ENCODE peak calls at places on chromosomes 1 and 21, in five cellular contexts. U is NCI-H1930; W is T-helper 2 cell treated with Interferon-gamma antibody and Interleukin-4, amounts not matched to agents 5 μg/mL and 100 μg/mL, for 36 hours; O is mucosa of gallbladder; T is CD8-positive, alpha-beta T cell. Z is an unnamed sample.
A peak's percentile ranks its signal among the peaks of the same experiment; 100 is the strongest.

GRCh38 chr1:221620437-221621384 is 121.2 kb downstream of the DUSP10 start:
- DNase-seq in U (no peak), W (no peak), O (peak; percentile 43), T (no peak), Z (no peak)

GRCh38 chr1:203625623-203626189 is 926 bp upstream of the ATP2B4 start:
- DNase-seq in U (no peak), W (peak; percentile 72), O (peak; percentile 51), T (peak; percentile 74), Z (peak; percentile 42)

GRCh38 chr1:56506314-56506743 is 73.0 kb downstream of the PLPP3 start:
- DNase-seq in U (no peak), W (no peak), O (peak; percentile 29), T (no peak), Z (no peak)

GRCh38 chr1:31161571-31161970 is 78.1 kb downstream of the NKAIN1 start:
- DNase-seq in U (no peak), W (no peak), O (no peak), T (no peak), Z (no peak)

GRCh38 chr1:170932236-170932635 is 3.1 kb upstream of the MROH9 start:
- DNase-seq in U (no peak), W (no peak), O (no peak), T (no peak), Z (no peak)

GRCh38 chr1:10107985-10108663 is 75.4 kb downstream of the UBE4B start:
- DNase-seq in U (no peak), W (no peak), O (no peak), T (no peak), Z (no peak)

GRCh38 chr1:186183970-186184628 is 191.0 kb downstream of the TPR start:
- DNase-seq in U (no peak), W (no peak), O (no peak), T (no peak), Z (no peak)

GRCh38 chr1:26067432-26067911 is at the start of gene TRIM63:
- DNase-seq in U (no peak), W (no peak), O (no peak), T (no peak), Z (no peak)

GRCh38 chr1:45870500-45870899 is 67.1 kb downstream of the MAST2 start:
- DNase-seq in U (no peak), W (no peak), O (no peak), T (no peak), Z (no peak)

GRCh38 chr1:33228935-33229487 is 27.3 kb upstream of the ZNF362 start:
- DNase-seq in U (no peak), W (no peak), O (peak; percentile 65), T (no peak), Z (no peak)

GRCh38 chr1:55700359-55701130 is 485.4 kb upstream of the USP24 start:
- DNase-seq in U (no peak), W (no peak), O (no peak), T (no peak), Z (no peak)

GRCh38 chr1:26234644-26235384 is 814 bp downstream of the CEP85 start:
- DNase-seq in U (no peak), W (peak; percentile 19), O (no peak), T (no peak), Z (no peak)

GRCh38 chr1:74731399-74732052 is 1.3 kb downstream of the CRYZ start:
- DNase-seq in U (no peak), W (no peak), O (peak; percentile 37), T (no peak), Z (no peak)

GRCh38 chr1:27979151-27979858 is 19.5 kb downstream of the XKR8 start:
- DNase-seq in U (no peak), W (no peak), O (no peak), T (no peak), Z (peak; percentile 43)

GRCh38 chr1:200075938-200076546 is 48.5 kb downstream of the NR5A2 start:
- DNase-seq in U (no peak), W (no peak), O (peak; percentile 76), T (no peak), Z (no peak)

GRCh38 chr1:11026052-11026451 is 13.6 kb downstream of the TARDBP start:
- DNase-seq in U (no peak), W (no peak), O (no peak), T (no peak), Z (no peak)

GRCh38 chr1:240608707-240609106 is 3.2 kb downstream of the GREM2 start:
- DNase-seq in U (peak; percentile 1), W (no peak), O (no peak), T (no peak), Z (no peak)

GRCh38 chr1:245807306-245807705 is 652.5 kb downstream of the KIF26B start:
- DNase-seq in U (no peak), W (no peak), O (no peak), T (no peak), Z (peak; percentile 14)

GRCh38 chr1:83901547-83902155 is 97.3 kb downstream of the TTLL7 start:
- DNase-seq in U (no peak), W (no peak), O (peak; percentile 42), T (no peak), Z (no peak)

GRCh38 chr21:32772281-32773047 is 909 bp upstream of the PAXBP1 start:
- DNase-seq in U (no peak), W (peak; percentile 66), O (peak; percentile 16), T (no peak), Z (peak; percentile 5)

GRCh38 chr21:38083534-38083933 is 167.3 kb upstream of the KCNJ6 start:
- DNase-seq in U (no peak), W (no peak), O (no peak), T (no peak), Z (no peak)

GRCh38 chr21:16070207-16070651 is 340.4 kb downstream of the USP25 start:
- DNase-seq in U (no peak), W (no peak), O (no peak), T (no peak), Z (no peak)

GRCh38 chr1:35717911-35718476 is 690 bp downstream of the C1orf216 start:
- DNase-seq in U (no peak), W (no peak), O (peak; percentile 20), T (no peak), Z (no peak)

GRCh38 chr1:153397056-153397923 is 6.4 kb upstream of the S100A8 start:
- DNase-seq in U (no peak), W (no peak), O (peak; percentile 5), T (peak; percentile 36), Z (no peak)

GRCh38 chr1:223230161-223230881 is 87.3 kb upstream of the TLR5 start:
- DNase-seq in U (no peak), W (peak; percentile 65), O (no peak), T (peak; percentile 62), Z (no peak)

GRCh38 chr1:119898520-119898919 is 2.2 kb upstream of the ADAM30 start:
- DNase-seq in U (no peak), W (no peak), O (no peak), T (no peak), Z (no peak)

GRCh38 chr1:19514391-19514831 is 29.1 kb upstream of the CAPZB start:
- DNase-seq in U (no peak), W (no peak), O (peak; percentile 28), T (no peak), Z (no peak)

GRCh38 chr1:109491372-109491771 is 2.5 kb upstream of the CYB561D1 start:
- DNase-seq in U (no peak), W (no peak), O (no peak), T (no peak), Z (no peak)

GRCh38 chr1:233737341-233737740 is 123.4 kb downstream of the KCNK1 start:
- DNase-seq in U (no peak), W (no peak), O (no peak), T (no peak), Z (no peak)